ENCODE peak calls at places on chromosomes 2 and 18, in six cellular contexts. E is GM23248, O is foreskin fibroblast, I is mucosa of descending colon, B is psoas muscle, H is cardiac muscle cell. V is an unnamed sample.
A peak's percentile ranks its signal among the peaks of the same experiment; 100 is the strongest.

GRCh38 chr2:25311866-25312575 is 29.7 kb downstream of the DNMT3A start:
- DNase-seq in E (no peak), O (no peak), I (no peak), B (peak; percentile 62), H (no peak), V (no peak)

GRCh38 chr2:238587776-238588660 is 161.3 kb downstream of the ASB1 start:
- DNase-seq in E (no peak), O (no peak), I (no peak), B (no peak), H (no peak), V (no peak)

GRCh38 chr2:28895189-28895893 is 874 bp downstream of the WDR43 start:
- DNase-seq in E (peak; percentile 71), O (peak; percentile 14), I (peak; percentile 44), B (peak; percentile 53), H (peak; percentile 13), V (peak; percentile 11)

GRCh38 chr2:239800785-239801184 is 224.4 kb downstream of the NDUFA10 start:
- DNase-seq in E (no peak), O (no peak), I (no peak), B (no peak), H (no peak), V (no peak)

GRCh38 chr2:109516445-109517117 is 97.2 kb downstream of the SEPTIN10 start:
- DNase-seq in E (peak; percentile 50), O (no peak), I (peak; percentile 78), B (no peak), H (peak; percentile 87), V (no peak)

GRCh38 chr2:20669609-20670314 is 2.8 kb downstream of the GDF7 start:
- DNase-seq in E (no peak), O (no peak), I (no peak), B (no peak), H (no peak), V (no peak)

GRCh38 chr2:181752301-181752700 is 72.0 kb upstream of the NEUROD1 start:
- DNase-seq in E (no peak), O (no peak), I (no peak), B (no peak), H (no peak), V (no peak)

GRCh38 chr18:22591231-22591630 is 173.5 kb upstream of the CTAGE1 start:
- DNase-seq in E (no peak), O (peak; percentile 16), I (no peak), B (no peak), H (no peak), V (no peak)

GRCh38 chr2:15128846-15129245 is 432.3 kb downstream of the NBAS start:
- DNase-seq in E (no peak), O (no peak), I (no peak), B (no peak), H (no peak), V (no peak)

GRCh38 chr2:238883315-238884004 is 35.6 kb downstream of the TWIST2 start:
- DNase-seq in E (peak; percentile 64), O (peak; percentile 74), I (no peak), B (no peak), H (no peak), V (no peak)

GRCh38 chr18:13447621-13448020 is 229.1 kb downstream of the LDLRAD4 start:
- DNase-seq in E (peak; percentile 96), O (peak; percentile 10), I (no peak), B (peak; percentile 71), H (no peak), V (no peak)

GRCh38 chr2:98134601-98135000 is 47.6 kb downstream of the VWA3B start:
- DNase-seq in E (no peak), O (no peak), I (no peak), B (no peak), H (no peak), V (no peak)

GRCh38 chr2:23436346-23437099 is 51.5 kb downstream of the KLHL29 start:
- DNase-seq in E (peak; percentile 62), O (no peak), I (no peak), B (no peak), H (no peak), V (peak; percentile 87)

GRCh38 chr2:196112408-196113039 is 43.9 kb upstream of the DNAH7 start:
- DNase-seq in E (peak; percentile 90), O (peak; percentile 85), I (no peak), B (no peak), H (no peak), V (no peak)

GRCh38 chr2:204533629-204534370 is 11.5 kb upstream of the PARD3B start:
- DNase-seq in E (peak; percentile 63), O (peak; percentile 41), I (peak; percentile 23), B (no peak), H (no peak), V (no peak)

GRCh38 chr2:7430421-7430868 is 513.2 kb downstream of the RNF144A start:
- DNase-seq in E (no peak), O (no peak), I (no peak), B (no peak), H (no peak), V (no peak)

GRCh38 chr2:151278487-151278886 is 11.0 kb downstream of the NMI start:
- DNase-seq in E (no peak), O (no peak), I (no peak), B (no peak), H (no peak), V (no peak)

GRCh38 chr2:29334723-29335122 is 219.5 kb downstream of the CLIP4 start:
- DNase-seq in E (no peak), O (no peak), I (no peak), B (no peak), H (no peak), V (no peak)

GRCh38 chr18:37294951-37295350 is 270.6 kb downstream of the CELF4 start:
- DNase-seq in E (peak; percentile 37), O (no peak), I (peak; percentile 29), B (no peak), H (peak; percentile 42), V (peak; percentile 16)

GRCh38 chr2:237864940-237865622 is 5.7 kb downstream of the RAMP1 start:
- DNase-seq in E (peak; percentile 37), O (no peak), I (no peak), B (no peak), H (no peak), V (no peak)

GRCh38 chr18:46360841-46361240 is 256.7 kb downstream of the HAUS1 start:
- DNase-seq in E (no peak), O (no peak), I (no peak), B (no peak), H (no peak), V (no peak)

GRCh38 chr2:42843131-42843530 is 50.7 kb upstream of the HAAO start:
- DNase-seq in E (no peak), O (no peak), I (no peak), B (no peak), H (no peak), V (peak; percentile 16)

GRCh38 chr2:135074216-135074615 is 22.1 kb downstream of the RAB3GAP1 start:
- DNase-seq in E (no peak), O (no peak), I (peak; percentile 56), B (no peak), H (no peak), V (no peak)

GRCh38 chr2:158966321-158966720 is 2.1 kb upstream of the TANC1 start:
- DNase-seq in E (no peak), O (no peak), I (no peak), B (no peak), H (no peak), V (no peak)

GRCh38 chr2:211449819-211450218 is 893.4 kb downstream of the CPS1 start:
- DNase-seq in E (no peak), O (no peak), I (no peak), B (no peak), H (no peak), V (no peak)

GRCh38 chr2:218397502-218398436 is 1.9 kb upstream of the CTDSP1 start:
- DNase-seq in E (peak; percentile 91), O (peak; percentile 78), I (peak; percentile 81), B (peak; percentile 74), H (peak; percentile 92), V (peak; percentile 74)

GRCh38 chr2:176093145-176093888 is 796 bp downstream of the HOXD13 start:
- DNase-seq in E (peak; percentile 88), O (peak; percentile 55), I (no peak), B (no peak), H (no peak), V (no peak)
- H3K4me3 ChIP-seq in E (peak overlapping the region; percentile 77), O (peak overlapping the region; percentile 21), I (no peak overlapping the region), B (peak overlapping the region; percentile 51), H (peak overlapping the region; percentile 26), V (peak overlapping the region; percentile 55)

GRCh38 chr2:168459256-168459655 is 3.2 kb downstream of the CERS6 start:
- DNase-seq in E (no peak), O (no peak), I (no peak), B (no peak), H (no peak), V (no peak)
- H3K4me3 ChIP-seq in E (no peak overlapping the region), O (no peak overlapping the region), I (no peak overlapping the region), B (no peak overlapping the region), H (no peak overlapping the region), V (no peak overlapping the region)

DNA sequence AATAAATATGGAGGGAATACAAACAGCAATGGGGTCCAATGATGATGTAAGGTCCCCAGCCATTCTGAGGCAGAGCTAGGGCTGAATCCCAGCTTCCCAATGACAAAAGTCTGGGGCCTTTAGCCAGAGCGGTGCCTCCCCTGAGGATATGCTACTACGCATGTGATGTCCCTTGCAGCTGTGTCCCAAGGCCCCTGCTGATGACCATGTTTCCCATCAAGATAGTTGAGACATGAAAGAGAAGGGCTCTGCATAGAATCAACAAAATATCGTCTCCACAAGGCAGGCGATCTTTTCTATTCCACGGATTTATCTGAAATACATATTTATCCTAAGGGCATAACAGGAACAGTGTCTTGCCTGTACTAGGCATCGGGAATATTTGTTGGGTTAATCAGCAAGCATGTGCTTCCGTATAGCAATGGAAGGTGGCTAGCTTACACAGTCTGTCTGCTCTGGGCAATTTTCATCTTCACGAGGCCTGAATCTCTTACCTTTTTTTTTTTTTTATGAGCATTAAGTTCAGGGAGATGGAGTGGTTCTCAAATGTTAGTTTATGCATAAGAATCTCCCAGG is 284.6 kb downstream of the CNTNAP5 start:
- DNase-seq in E (no peak), O (no peak), I (no peak), B (no peak), H (no peak), V (no peak)
- H3K4me3 ChIP-seq in E (no peak overlapping the region), O (no peak overlapping the region), I (no peak overlapping the region), B (no peak overlapping the region), H (no peak overlapping the region), V (no peak overlapping the region)

GRCh38 chr2:136410673-136411072 is 292.7 kb upstream of the CXCR4 start:
- DNase-seq in E (no peak), O (no peak), I (no peak), B (no peak), H (no peak), V (no peak)
- H3K4me3 ChIP-seq in E (no peak overlapping the region), O (no peak overlapping the region), I (no peak overlapping the region), B (no peak overlapping the region), H (no peak overlapping the region), V (no peak overlapping the region)

GRCh38 chr2:12842917-12843316 is 126.2 kb downstream of the TRIB2 start:
- DNase-seq in E (no peak), O (no peak), I (no peak), B (no peak), H (no peak), V (no peak)

GRCh38 chr2:12844511-12844910 is 127.8 kb downstream of the TRIB2 start:
- DNase-seq in E (peak; percentile 15), O (no peak), I (no peak), B (no peak), H (no peak), V (no peak)

GRCh38 chr2:12848176-12848575 is 131.4 kb downstream of the TRIB2 start:
- DNase-seq in E (no peak), O (no peak), I (no peak), B (no peak), H (no peak), V (no peak)

GRCh38 chr2:12852135-12852534 is 135.4 kb downstream of the TRIB2 start:
- DNase-seq in E (no peak), O (no peak), I (no peak), B (no peak), H (no peak), V (no peak)

GRCh38 chr2:12847694-12848093 is 131.0 kb downstream of the TRIB2 start:
- DNase-seq in E (no peak), O (no peak), I (no peak), B (no peak), H (no peak), V (no peak)
- H3K4me3 ChIP-seq in E (no peak overlapping the region), O (no peak overlapping the region), I (no peak overlapping the region), B (no peak overlapping the region), H (no peak overlapping the region), V (no peak overlapping the region)

V was measured in Jurkat, Clone E6-1.